ENCODE peak calls at places on chromosome 18, in six cellular contexts. Q is activated B cell treated with CpG ODN at 0.5 μM for 24 hours; W is RWPE2; E is activated CD8-positive, alpha-beta T cell treated with anti-CD3 and anti-CD28 coated beads for 36 hours; X is right cardiac atrium; T is Panc1. H is an unnamed sample.
A peak's percentile ranks its signal among the peaks of the same experiment; 100 is the strongest.

GRCh38 chr18:77668219-77668618 is 418.6 kb downstream of the GALR1 start:
- ATAC-seq in Q (no peak), E (no peak), T (no peak), X (no peak), W (no peak), H (no peak)

GRCh38 chr18:5158171-5158570 is 38.9 kb downstream of the AKAIN1 start:
- ATAC-seq in X (no peak), Q (no peak), E (peak; percentile 14), W (no peak), T (no peak), H (peak; percentile 5)

GRCh38 chr18:51266736-51267135 is 69.3 kb upstream of the MEX3C start:
- ATAC-seq in Q (no peak), X (no peak), W (peak; percentile 74), T (no peak), E (no peak), H (no peak)

GRCh38 chr18:31720867-31721266 is 36.5 kb upstream of the B4GALT6 start:
- ATAC-seq in T (no peak), X (no peak), W (no peak), Q (no peak), E (no peak), H (no peak)

GRCh38 chr18:14941256-14941655 is 193.3 kb downstream of the ANKRD30B start:
- ATAC-seq in Q (no peak), E (no peak), T (no peak), X (peak; percentile 42), W (peak; percentile 40), H (no peak)

GRCh38 chr18:74468547-74469014 is 11.5 kb upstream of the DIPK1C start:
- ATAC-seq in X (peak; percentile 62), E (no peak), Q (no peak), T (peak; percentile 87), W (peak; percentile 53), H (no peak)

GRCh38 chr18:23032030-23032582 is 99.0 kb downstream of the RBBP8 start:
- ATAC-seq in Q (no peak), T (peak; percentile 49), W (peak; percentile 84), E (no peak), X (no peak), H (no peak)

GRCh38 chr18:8951491-8951890 is 151.0 kb upstream of the NDUFV2 start:
- ATAC-seq in E (no peak), Q (peak; percentile 83), W (no peak), T (no peak), X (no peak), H (peak; percentile 90)

GRCh38 chr18:56207989-56208388 is 430.4 kb downstream of the TXNL1 start:
- ATAC-seq in X (no peak), W (no peak), T (no peak), Q (peak; percentile 85), E (no peak), H (no peak)